ENCODE peak calls at places on chromosomes 13 and 19, in four cellular contexts. R, N, Q and B are unnamed samples.

GRCh38 chr13:48567521-48568331 is 34.8 kb upstream of the RCBTB2 start:
- DNase-seq in N (no peak), Q (peak), R (no peak), B (no peak)

GRCh38 chr13:107476068-107476467 is 739.3 kb downstream of the LIG4 start:
- DNase-seq in N (no peak), Q (no peak), R (no peak), B (no peak)

GRCh38 chr19:50745221-50745620 is 22.1 kb downstream of the CLEC11A start:
- DNase-seq in R (no peak), N (no peak), Q (no peak), B (no peak)

GRCh38 chr13:46817081-46817480 is 20.1 kb upstream of the ESD start:
- DNase-seq in Q (no peak), R (no peak), N (no peak), B (no peak)

GRCh38 chr13:36323951-36324566 is 22.1 kb downstream of the SPART start:
- DNase-seq in N (no peak), Q (no peak), R (no peak), B (no peak)

GRCh38 chr19:36421749-36422481 is 3.5 kb upstream of the ZFP82 start:
- DNase-seq in R (no peak), Q (no peak), N (no peak), B (no peak)

GRCh38 chr19:34481861-34482379 is 362 bp downstream of the WTIP start:
- DNase-seq in N (no peak), Q (no peak), R (no peak), B (no peak)

GRCh38 chr19:34274827-34275625 is 20.7 kb downstream of the GARRE1 start:
- DNase-seq in N (no peak), R (no peak), Q (no peak), B (no peak)

GRCh38 chr13:20174656-20175405 is 14.0 kb upstream of the GJA3 start:
- DNase-seq in R (peak), N (peak), Q (peak), B (peak)

GRCh38 chr19:47419037-47419783 is at the start of gene MEIS3:
- DNase-seq in R (no peak), Q (no peak), N (no peak), B (no peak)

GRCh38 chr19:44131955-44132354 is 9.4 kb upstream of the ZNF234 start:
- DNase-seq in R (no peak), N (no peak), Q (no peak), B (no peak)

GRCh38 chr13:51249767-51250741 is 27.9 kb downstream of the FAM124A start:
- DNase-seq in Q (no peak), N (no peak), R (no peak), B (peak)

GRCh38 chr19:13938361-13939027 is at the start of gene PODNL1:
- DNase-seq in R (no peak), Q (no peak), N (no peak), B (no peak)

GRCh38 chr13:35838356-35838755 is 292.8 kb downstream of the DCLK1 start:
- DNase-seq in R (no peak), Q (no peak), N (no peak), B (no peak)